ENCODE peak calls at places on chromosomes 2 and 18, in eight cellular contexts. C is stimulated activated CD8-positive, alpha-beta memory T cell treated with anti-CD3 and anti-CD28 coated beads, Interleukin-15, amount 100 ng/mL, for 1 hour; J is AG04450; D is NCI-H1417; I is Caki2; K is activated CD8-positive, alpha-beta memory T cell treated with anti-CD3 and anti-CD28 coated beads, Interleukin-2, amount 10 ng/mL, durations not matched to agents 7 days and 5 days; A is Daoy; Y is midbrain. X is an unnamed sample.

GRCh38 chr2:6452702-6453481 is 412.8 kb downstream of the CMPK2 start:
- DNase-seq in D (no peak), C (no peak), I (no peak), K (no peak), J (no peak), A (no peak), Y (no peak), X (no peak)

GRCh38 chr2:146874260-146874658 is 970.6 kb upstream of the ACVR2A start:
- DNase-seq in C (no peak), I (peak), J (no peak), D (no peak), A (no peak), Y (no peak), K (no peak), X (no peak)

GRCh38 chr18:22210331-22210754 is 41.0 kb downstream of the GATA6 start:
- DNase-seq in D (no peak), K (no peak), A (peak), Y (no peak), I (peak), C (no peak), J (no peak), X (no peak)

GRCh38 chr18:8212893-8213805 is 396.1 kb upstream of the RAB12 start:
- DNase-seq in C (no peak), J (peak), D (no peak), K (no peak), I (peak), Y (no peak), A (peak), X (no peak)

GRCh38 chr18:12574494-12575185 is 83.3 kb downstream of the SPIRE1 start:
- DNase-seq in Y (no peak), A (no peak), J (no peak), C (no peak), I (no peak), D (no peak), K (no peak), X (no peak)

GRCh38 chr2:237693281-237694039 is 66.1 kb downstream of the LRRFIP1 start:
- DNase-seq in D (peak), Y (no peak), I (peak), A (peak), K (no peak), J (no peak), C (no peak), X (no peak)

GRCh38 chr2:20106746-20107145 is 55.3 kb upstream of the LAPTM4A start:
- DNase-seq in Y (no peak), K (no peak), I (peak), C (no peak), D (peak), A (no peak), J (no peak), X (no peak)

GRCh38 chr2:136136921-136137320 is 19.0 kb upstream of the CXCR4 start:
- DNase-seq in J (no peak), C (no peak), I (no peak), D (peak), K (peak), A (peak), Y (no peak), X (peak)

GRCh38 chr18:35703043-35703688 is 121.6 kb downstream of the GALNT1 start:
- DNase-seq in Y (no peak), I (no peak), A (no peak), J (no peak), C (no peak), D (peak), K (no peak), X (no peak)

X was measured in COR-L47.